ENCODE peak calls at places on chromosomes 11 and 22, in seven cellular contexts. S, B, Y, I, M, Q and P are unnamed samples.

GRCh38 chr11:612201-612960 is 3.4 kb downstream of the IRF7 start:
- DNase-seq in Q (no peak), B (no peak), M (no peak), Y (peak; percentile 63), I (no peak), S (no peak), P (no peak)

GRCh38 chr11:8808226-8808585 is 102.8 kb upstream of the AKIP1 start:
- DNase-seq in S (no peak), Y (no peak), M (no peak), I (no peak), B (no peak), Q (no peak), P (no peak)

GRCh38 chr11:33645686-33646085 is 54.9 kb downstream of the C11orf91 start:
- DNase-seq in B (no peak), I (no peak), Y (no peak), M (no peak), S (no peak), Q (no peak), P (no peak)

GRCh38 chr11:38254849-38255248 is 1656.8 kb upstream of the RAG2 start:
- DNase-seq in B (no peak), Y (no peak), M (no peak), I (no peak), Q (no peak), S (no peak), P (no peak)

GRCh38 chr11:55966391-55966790 is 3.4 kb downstream of the OR10AG1 start:
- DNase-seq in Q (no peak), I (no peak), B (no peak), M (no peak), Y (no peak), S (no peak), P (no peak)

GRCh38 chr11:10257478-10257877 is 36.5 kb downstream of the SBF2 start:
- DNase-seq in Y (peak; percentile 35), S (no peak), I (no peak), Q (no peak), B (no peak), M (no peak), P (no peak)

GRCh38 chr22:39940757-39941305 is 19.4 kb upstream of the TMA7B start:
- DNase-seq in M (no peak), Y (peak; percentile 53), Q (no peak), S (no peak), B (no peak), I (no peak), P (no peak)

GRCh38 chr11:7574491-7575129 is 60.8 kb downstream of the PPFIBP2 start:
- DNase-seq in B (no peak), Y (peak; percentile 63), S (no peak), I (no peak), Q (no peak), M (no peak), P (no peak)

GRCh38 chr11:73257342-73258103 is 14.6 kb upstream of the P2RY6 start:
- DNase-seq in M (no peak), S (peak; percentile 57), Y (peak; percentile 33), B (no peak), I (no peak), Q (no peak), P (no peak)

GRCh38 chr11:45933846-45934579 is 11.6 kb downstream of the LARGE2 start:
- DNase-seq in M (no peak), S (no peak), Q (peak; percentile 2), Y (no peak), B (no peak), I (no peak), P (no peak)

GRCh38 chr11:130148927-130149326 is 10.7 kb upstream of the ST14 start:
- DNase-seq in Y (no peak), S (no peak), B (no peak), Q (no peak), M (no peak), I (no peak), P (no peak)

GRCh38 chr11:94740975-94741707 is 27.0 kb upstream of the AMOTL1 start:
- DNase-seq in Q (no peak), S (peak; percentile 74), I (peak; percentile 19), M (peak; percentile 59), B (peak; percentile 62), Y (peak; percentile 87), P (peak; percentile 42)

GRCh38 chr22:42937164-42937854 is 77.6 kb downstream of the PACSIN2 start:
- DNase-seq in S (peak; percentile 81), Q (no peak), I (no peak), M (no peak), Y (no peak), B (peak; percentile 52), P (no peak)

GRCh38 chr11:9251306-9251705 is 13.8 kb downstream of the DENND5A start:
- DNase-seq in S (no peak), M (no peak), Q (no peak), I (no peak), Y (no peak), B (no peak), P (no peak)

GRCh38 chr22:20002098-20002497 is 14.5 kb downstream of the ARVCF start:
- DNase-seq in M (no peak), B (no peak), I (no peak), Y (no peak), Q (no peak), S (no peak), P (no peak)

DNA sequence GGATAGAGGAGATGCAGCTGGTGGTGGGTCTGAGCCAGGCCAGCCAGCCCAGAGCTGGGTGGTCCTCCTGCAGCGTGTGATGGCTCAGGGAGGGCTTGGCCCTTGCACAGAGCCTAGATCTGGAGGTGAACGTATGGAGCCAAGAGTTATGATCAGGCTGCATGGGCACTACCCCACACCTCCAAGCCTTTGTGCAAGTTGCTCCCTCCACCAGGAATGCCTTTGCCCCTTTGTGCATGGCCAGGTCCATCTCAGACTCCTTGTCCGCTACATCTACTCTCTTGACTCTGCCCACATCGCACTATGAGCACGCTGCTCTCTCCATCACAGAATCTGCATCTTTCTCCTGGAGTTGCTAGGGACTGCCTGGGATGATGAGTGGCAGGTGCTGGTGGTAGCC is 895.7 kb downstream of the TBC1D22A start:
- DNase-seq in M (no peak), Q (peak; percentile 82), Y (no peak), I (no peak), B (no peak), S (no peak), P (no peak)
- TF ChIP-seq POLR2AphosphoS5 in M (no peak), Q (no peak), Y (no peak), I (no peak), B (no peak), S (no peak), P (no peak)

GRCh38 chr11:78930810-78931209 is 356.1 kb upstream of the NARS2 start:
- DNase-seq in I (no peak), S (peak; percentile 70), B (no peak), Q (no peak), M (no peak), Y (no peak), P (no peak)

GRCh38 chr11:78929906-78930220 is 355.2 kb upstream of the NARS2 start:
- DNase-seq in I (no peak), M (no peak), Y (no peak), Q (no peak), S (no peak), B (no peak), P (no peak)

GRCh38 chr11:78926633-78927347 is 352.1 kb upstream of the NARS2 start:
- DNase-seq in S (no peak), B (no peak), Q (no peak), I (no peak), M (no peak), Y (no peak), P (no peak)

GRCh38 chr11:78929092-78929905 is 354.6 kb upstream of the NARS2 start:
- DNase-seq in B (no peak), I (no peak), M (no peak), S (no peak), Q (no peak), Y (peak; percentile 95), P (no peak)

DNA sequence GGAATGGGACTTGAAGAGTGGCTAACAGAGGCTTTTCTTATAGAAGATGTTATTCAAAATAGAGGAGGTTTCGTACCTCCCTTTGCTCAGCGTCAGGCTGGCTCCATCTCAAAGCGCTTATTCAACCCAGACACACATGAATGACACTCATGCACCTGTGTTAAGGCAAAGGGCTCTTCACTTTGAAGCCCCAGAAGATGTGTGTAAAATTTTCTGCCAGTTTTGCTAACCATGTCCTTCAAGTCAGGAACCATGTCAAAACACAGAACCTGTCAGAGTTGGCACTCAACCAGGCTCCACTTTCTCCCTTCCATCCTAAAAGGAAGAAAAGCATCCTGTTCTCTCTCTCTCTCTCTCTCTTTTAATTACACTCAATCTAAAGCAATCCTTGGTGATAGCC is 352.8 kb upstream of the NARS2 start:
- DNase-seq in B (no peak), Y (no peak), I (no peak), S (no peak), Q (no peak), M (no peak), P (no peak)
- TF ChIP-seq POLR2AphosphoS5 in B (no peak), Y (no peak), I (no peak), S (no peak), Q (no peak), M (no peak), P (no peak)

GRCh38 chr11:67434395-67434881 is 3.0 kb downstream of the PTPRCAP start:
- DNase-seq in B (no peak), Y (no peak), Q (no peak), S (no peak), I (no peak), M (no peak), P (no peak)

GRCh38 chr11:67436459-67437081 is 912 bp downstream of the PTPRCAP start:
- DNase-seq in I (peak; percentile 89), Q (no peak), M (no peak), S (no peak), Y (peak; percentile 86), B (peak; percentile 82), P (no peak)

GRCh38 chr11:67435031-67435726 is 2.3 kb downstream of the PTPRCAP start:
- DNase-seq in Q (no peak), I (no peak), B (no peak), Y (no peak), M (no peak), S (no peak), P (no peak)

GRCh38 chr11:67437082-67437821 is at the start of gene PTPRCAP:
- DNase-seq in M (no peak), Q (no peak), S (no peak), Y (peak; percentile 62), B (peak; percentile 70), I (peak; percentile 84), P (no peak)

DNA sequence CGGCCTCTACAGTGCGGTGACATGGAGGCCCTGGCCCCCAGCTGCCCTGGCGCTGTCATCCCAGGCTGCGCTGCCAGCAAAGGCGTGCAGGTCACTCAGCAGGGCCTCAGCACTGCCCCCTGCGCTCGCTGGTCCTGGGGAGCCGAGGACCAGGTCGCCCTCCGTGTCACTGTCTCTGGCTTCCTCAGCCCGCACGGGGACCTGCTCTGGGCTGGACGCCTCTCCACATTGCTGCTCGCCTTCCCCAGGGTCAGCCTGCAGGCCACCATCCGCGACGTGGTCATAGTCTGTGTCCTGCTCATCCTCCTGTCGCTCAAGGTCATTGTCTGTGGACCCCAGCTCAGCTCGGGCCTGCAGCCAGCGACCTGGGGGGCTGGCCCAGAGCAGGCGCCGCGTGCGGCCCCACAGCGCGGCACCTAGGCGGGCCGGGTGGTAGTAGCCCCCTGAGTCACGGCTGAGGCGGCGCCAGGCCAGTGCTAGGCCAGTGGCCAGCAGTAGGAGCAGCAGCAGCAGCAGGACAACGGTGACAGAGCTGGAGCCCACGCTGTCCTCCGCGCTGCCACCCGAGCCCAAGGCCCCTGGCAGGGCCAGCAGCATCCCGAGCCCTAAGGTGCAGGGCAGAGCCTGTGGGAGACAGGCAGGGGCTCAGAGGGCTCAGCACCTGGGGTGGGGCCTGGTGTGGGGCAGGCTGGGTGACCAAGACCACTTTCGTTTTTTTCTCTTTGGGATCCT is 1.6 kb downstream of the PTPRCAP start:
- DNase-seq in I (no peak), Y (no peak), Q (no peak), M (no peak), B (no peak), S (no peak), P (no peak)
- TF ChIP-seq POLR2AphosphoS5 in I (peak; percentile 69), Y (no peak), Q (no peak), M (peak; percentile 45), B (no peak), S (no peak), P (no peak)

GRCh38 chr11:102061276-102061675 is 14.0 kb downstream of the CFAP300 start:
- DNase-seq in M (no peak), B (no peak), Q (no peak), Y (peak; percentile 32), I (no peak), S (no peak), P (no peak)
- TF ChIP-seq POLR2AphosphoS5 in M (no peak), B (no peak), Q (no peak), Y (no peak), I (no peak), S (no peak), P (no peak)